ENCODE peak calls at places on chromosomes 4 and X, in nine cellular contexts. One of them, this sample, is unnamed.

GRCh38 chr4:144787365-144788263 is 141.7 kb downstream of the HHIP start:
- DNase-seq in heart left ventricle: no peak
- DNase-seq in HFF-Myc: peak
- DNase-seq in left ventricle myocardium inferior: no peak
- DNase-seq in brain microvascular endothelial cell: peak
- DNase-seq in keratinocyte: peak
- DNase-seq in fibroblast of the aortic adventitia: peak
- DNase-seq in WERI-Rb-1: no peak
- DNase-seq in tibial nerve: no peak
- DNase-seq in this sample: peak

GRCh38 chr4:26793750-26794149 is 66.9 kb upstream of the STIM2 start:
- DNase-seq in heart left ventricle: no peak
- DNase-seq in HFF-Myc: no peak
- DNase-seq in left ventricle myocardium inferior: no peak
- DNase-seq in brain microvascular endothelial cell: no peak
- DNase-seq in keratinocyte: no peak
- DNase-seq in fibroblast of the aortic adventitia: no peak
- DNase-seq in WERI-Rb-1: no peak
- DNase-seq in tibial nerve: no peak
- DNase-seq in this sample: no peak

GRCh38 chrX:70970482-70970999 is 39.6 kb upstream of the SLC7A3 start:
- DNase-seq in heart left ventricle: no peak
- DNase-seq in HFF-Myc: no peak
- DNase-seq in left ventricle myocardium inferior: no peak
- DNase-seq in brain microvascular endothelial cell: no peak
- DNase-seq in keratinocyte: no peak
- DNase-seq in fibroblast of the aortic adventitia: peak
- DNase-seq in WERI-Rb-1: no peak
- DNase-seq in tibial nerve: no peak
- DNase-seq in this sample: peak

GRCh38 chrX:85851418-85851817 is 195.9 kb downstream of the CHM start:
- DNase-seq in heart left ventricle: no peak
- DNase-seq in HFF-Myc: no peak
- DNase-seq in left ventricle myocardium inferior: no peak
- DNase-seq in brain microvascular endothelial cell: no peak
- DNase-seq in keratinocyte: no peak
- DNase-seq in fibroblast of the aortic adventitia: no peak
- DNase-seq in WERI-Rb-1: peak
- DNase-seq in tibial nerve: no peak
- DNase-seq in this sample: no peak

GRCh38 chr4:117700111-117700892 is 334.0 kb upstream of the NDST3 start:
- DNase-seq in heart left ventricle: no peak
- DNase-seq in HFF-Myc: no peak
- DNase-seq in left ventricle myocardium inferior: no peak
- DNase-seq in brain microvascular endothelial cell: no peak
- DNase-seq in keratinocyte: no peak
- DNase-seq in fibroblast of the aortic adventitia: no peak
- DNase-seq in WERI-Rb-1: no peak
- DNase-seq in tibial nerve: no peak
- DNase-seq in this sample: no peak

GRCh38 chr4:682490-683172 is 6.3 kb downstream of the SLC49A3 start:
- DNase-seq in heart left ventricle: peak
- DNase-seq in HFF-Myc: no peak
- DNase-seq in left ventricle myocardium inferior: no peak
- DNase-seq in brain microvascular endothelial cell: no peak
- DNase-seq in keratinocyte: no peak
- DNase-seq in fibroblast of the aortic adventitia: no peak
- DNase-seq in WERI-Rb-1: no peak
- DNase-seq in tibial nerve: no peak
- DNase-seq in this sample: no peak

GRCh38 chr4:159248383-159249178 is 145.7 kb downstream of the RAPGEF2 start:
- DNase-seq in heart left ventricle: no peak
- DNase-seq in HFF-Myc: no peak
- DNase-seq in left ventricle myocardium inferior: no peak
- DNase-seq in brain microvascular endothelial cell: peak
- DNase-seq in keratinocyte: no peak
- DNase-seq in fibroblast of the aortic adventitia: peak
- DNase-seq in WERI-Rb-1: no peak
- DNase-seq in tibial nerve: no peak
- DNase-seq in this sample: no peak

GRCh38 chrX:110081740-110082139 is 78.8 kb downstream of the TMEM164 start:
- DNase-seq in heart left ventricle: peak
- DNase-seq in HFF-Myc: no peak
- DNase-seq in left ventricle myocardium inferior: peak
- DNase-seq in brain microvascular endothelial cell: peak
- DNase-seq in keratinocyte: no peak
- DNase-seq in fibroblast of the aortic adventitia: no peak
- DNase-seq in WERI-Rb-1: no peak
- DNase-seq in tibial nerve: no peak
- DNase-seq in this sample: peak

GRCh38 chr4:5752803-5753184 is 41.8 kb downstream of the EVC start:
- DNase-seq in heart left ventricle: no peak
- DNase-seq in HFF-Myc: no peak
- DNase-seq in left ventricle myocardium inferior: no peak
- DNase-seq in brain microvascular endothelial cell: no peak
- DNase-seq in keratinocyte: no peak
- DNase-seq in fibroblast of the aortic adventitia: no peak
- DNase-seq in WERI-Rb-1: no peak
- DNase-seq in tibial nerve: no peak
- DNase-seq in this sample: no peak

GRCh38 chr4:62455871-62456270 is 1255.7 kb downstream of the ADGRL3 start:
- DNase-seq in heart left ventricle: no peak
- DNase-seq in HFF-Myc: no peak
- DNase-seq in left ventricle myocardium inferior: no peak
- DNase-seq in brain microvascular endothelial cell: peak
- DNase-seq in keratinocyte: no peak
- DNase-seq in fibroblast of the aortic adventitia: no peak
- DNase-seq in WERI-Rb-1: no peak
- DNase-seq in tibial nerve: no peak
- DNase-seq in this sample: no peak

GRCh38 chr4:183636923-183637322 is 22.1 kb downstream of the RWDD4 start:
- DNase-seq in heart left ventricle: no peak
- DNase-seq in HFF-Myc: no peak
- DNase-seq in left ventricle myocardium inferior: no peak
- DNase-seq in brain microvascular endothelial cell: peak
- DNase-seq in keratinocyte: no peak
- DNase-seq in fibroblast of the aortic adventitia: peak
- DNase-seq in WERI-Rb-1: no peak
- DNase-seq in tibial nerve: no peak
- DNase-seq in this sample: no peak

GRCh38 chrX:103343105-103343504 is 13.1 kb downstream of the TCEAL7 start:
- DNase-seq in heart left ventricle: no peak
- DNase-seq in HFF-Myc: no peak
- DNase-seq in left ventricle myocardium inferior: peak
- DNase-seq in brain microvascular endothelial cell: peak
- DNase-seq in keratinocyte: no peak
- DNase-seq in fibroblast of the aortic adventitia: peak
- DNase-seq in WERI-Rb-1: no peak
- DNase-seq in tibial nerve: peak
- DNase-seq in this sample: peak

GRCh38 chrX:386768-387575 is at the start of gene PPP2R3B:
- DNase-seq in heart left ventricle: peak
- DNase-seq in HFF-Myc: peak
- DNase-seq in left ventricle myocardium inferior: peak
- DNase-seq in brain microvascular endothelial cell: peak
- DNase-seq in keratinocyte: peak
- DNase-seq in fibroblast of the aortic adventitia: peak
- DNase-seq in WERI-Rb-1: peak
- DNase-seq in tibial nerve: peak
- DNase-seq in this sample: peak

GRCh38 chrX:9622128-9622527 is 143.5 kb downstream of the GPR143 start:
- DNase-seq in heart left ventricle: no peak
- DNase-seq in HFF-Myc: no peak
- DNase-seq in left ventricle myocardium inferior: no peak
- DNase-seq in brain microvascular endothelial cell: no peak
- DNase-seq in keratinocyte: no peak
- DNase-seq in fibroblast of the aortic adventitia: no peak
- DNase-seq in WERI-Rb-1: no peak
- DNase-seq in tibial nerve: no peak
- DNase-seq in this sample: no peak

DNA sequence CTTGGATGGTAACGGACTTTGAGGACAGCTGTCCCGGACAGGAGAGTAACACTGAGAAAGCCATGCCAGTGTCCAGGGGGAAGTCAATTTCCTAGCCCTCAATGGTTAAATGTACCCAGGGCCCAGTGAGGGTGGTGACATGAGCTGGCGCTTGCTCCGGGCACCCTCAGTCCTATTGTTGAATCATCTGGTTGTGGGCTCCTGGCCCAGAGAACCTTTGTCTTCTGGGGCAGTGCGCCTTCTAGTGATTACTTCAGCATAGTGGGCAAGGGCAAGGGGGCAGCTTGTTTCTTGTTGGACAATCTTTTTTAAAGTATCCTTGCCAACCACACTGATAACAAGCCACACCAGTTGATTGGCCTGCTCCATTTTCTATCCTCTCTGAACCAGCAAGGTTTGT is 30.9 kb upstream of the TRPC5 start:
- DNase-seq in heart left ventricle: no peak
- DNase-seq in HFF-Myc: no peak
- DNase-seq in left ventricle myocardium inferior: no peak
- DNase-seq in brain microvascular endothelial cell: no peak
- DNase-seq in keratinocyte: no peak
- DNase-seq in fibroblast of the aortic adventitia: no peak
- DNase-seq in WERI-Rb-1: no peak
- DNase-seq in tibial nerve: no peak
- DNase-seq in this sample: no peak
- TF ChIP-seq CTCF in heart left ventricle: no peak
- TF ChIP-seq CTCF in HFF-Myc: no peak
- TF ChIP-seq CTCF in left ventricle myocardium inferior: no peak
- TF ChIP-seq CTCF in brain microvascular endothelial cell: no peak
- TF ChIP-seq CTCF in keratinocyte: no peak
- TF ChIP-seq CTCF in fibroblast of the aortic adventitia: no peak
- TF ChIP-seq CTCF in WERI-Rb-1: no peak
- TF ChIP-seq CTCF in tibial nerve: no peak
- TF ChIP-seq CTCF in this sample: no peak

DNA sequence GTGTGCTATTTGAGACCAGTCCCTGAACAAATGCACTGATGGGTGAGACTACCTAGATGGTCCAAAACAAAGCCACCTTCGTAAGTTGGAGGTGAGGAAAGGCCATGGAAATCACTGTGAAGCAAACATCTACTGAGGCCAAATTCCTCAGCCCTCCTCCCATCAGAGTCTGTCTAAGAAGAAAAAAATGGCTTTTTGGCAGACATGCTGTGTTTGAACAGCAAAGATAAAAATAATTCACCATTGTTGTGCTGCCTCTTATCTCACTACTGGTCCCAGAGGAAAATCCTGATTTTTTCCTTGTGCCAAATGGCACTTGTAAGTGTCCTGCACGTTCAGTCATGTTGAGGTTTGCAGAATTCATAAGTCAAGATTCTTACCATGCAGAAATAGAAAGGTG is 7.9 kb downstream of the MAGEB18 start:
- DNase-seq in heart left ventricle: no peak
- DNase-seq in HFF-Myc: no peak
- DNase-seq in left ventricle myocardium inferior: no peak
- DNase-seq in brain microvascular endothelial cell: no peak
- DNase-seq in keratinocyte: no peak
- DNase-seq in fibroblast of the aortic adventitia: peak
- DNase-seq in WERI-Rb-1: no peak
- DNase-seq in tibial nerve: no peak
- DNase-seq in this sample: no peak
- H3K4me3 ChIP-seq in heart left ventricle: no peak
- H3K4me3 ChIP-seq in HFF-Myc: no peak
- H3K4me3 ChIP-seq in left ventricle myocardium inferior: no peak
- H3K4me3 ChIP-seq in brain microvascular endothelial cell: no peak
- H3K4me3 ChIP-seq in keratinocyte: no peak
- H3K4me3 ChIP-seq in fibroblast of the aortic adventitia: no peak
- H3K4me3 ChIP-seq in WERI-Rb-1: no peak
- H3K4me3 ChIP-seq in tibial nerve: no peak
- H3K4me3 ChIP-seq in this sample: no peak

GRCh38 chr4:57442834-57443291 is 332.7 kb upstream of the IGFBP7 start:
- DNase-seq in heart left ventricle: peak
- DNase-seq in HFF-Myc: peak
- DNase-seq in left ventricle myocardium inferior: peak
- DNase-seq in brain microvascular endothelial cell: peak
- DNase-seq in keratinocyte: no peak
- DNase-seq in fibroblast of the aortic adventitia: peak
- DNase-seq in WERI-Rb-1: peak
- DNase-seq in tibial nerve: peak
- DNase-seq in this sample: no peak
- TF ChIP-seq CTCF in heart left ventricle: peak
- TF ChIP-seq CTCF in HFF-Myc: peak
- TF ChIP-seq CTCF in left ventricle myocardium inferior: peak
- TF ChIP-seq CTCF in brain microvascular endothelial cell: peak
- TF ChIP-seq CTCF in keratinocyte: peak
- TF ChIP-seq CTCF in fibroblast of the aortic adventitia: peak
- TF ChIP-seq CTCF in WERI-Rb-1: peak
- TF ChIP-seq CTCF in tibial nerve: peak
- TF ChIP-seq CTCF in this sample: peak

GRCh38 chr4:80139668-80140067 is 57.6 kb upstream of the PRDM8 start:
- DNase-seq in heart left ventricle: no peak
- DNase-seq in HFF-Myc: no peak
- DNase-seq in left ventricle myocardium inferior: no peak
- DNase-seq in brain microvascular endothelial cell: no peak
- DNase-seq in keratinocyte: no peak
- DNase-seq in fibroblast of the aortic adventitia: no peak
- DNase-seq in WERI-Rb-1: no peak
- DNase-seq in tibial nerve: no peak
- DNase-seq in this sample: no peak

GRCh38 chr4:80140237-80140636 is 57.1 kb upstream of the PRDM8 start:
- DNase-seq in heart left ventricle: no peak
- DNase-seq in HFF-Myc: no peak
- DNase-seq in left ventricle myocardium inferior: no peak
- DNase-seq in brain microvascular endothelial cell: no peak
- DNase-seq in keratinocyte: no peak
- DNase-seq in fibroblast of the aortic adventitia: no peak
- DNase-seq in WERI-Rb-1: no peak
- DNase-seq in tibial nerve: no peak
- DNase-seq in this sample: no peak

GRCh38 chr4:80136238-80136637 is 61.1 kb upstream of the PRDM8 start:
- DNase-seq in heart left ventricle: no peak
- DNase-seq in HFF-Myc: no peak
- DNase-seq in left ventricle myocardium inferior: no peak
- DNase-seq in brain microvascular endothelial cell: no peak
- DNase-seq in keratinocyte: no peak
- DNase-seq in fibroblast of the aortic adventitia: no peak
- DNase-seq in WERI-Rb-1: no peak
- DNase-seq in tibial nerve: no peak
- DNase-seq in this sample: no peak

GRCh38 chr4:80137631-80138030 is 59.7 kb upstream of the PRDM8 start:
- DNase-seq in heart left ventricle: no peak
- DNase-seq in HFF-Myc: no peak
- DNase-seq in left ventricle myocardium inferior: no peak
- DNase-seq in brain microvascular endothelial cell: no peak
- DNase-seq in keratinocyte: no peak
- DNase-seq in fibroblast of the aortic adventitia: no peak
- DNase-seq in WERI-Rb-1: no peak
- DNase-seq in tibial nerve: no peak
- DNase-seq in this sample: no peak

GRCh38 chr4:80138556-80139538 is 58.5 kb upstream of the PRDM8 start:
- DNase-seq in heart left ventricle: no peak
- DNase-seq in HFF-Myc: peak
- DNase-seq in left ventricle myocardium inferior: no peak
- DNase-seq in brain microvascular endothelial cell: peak
- DNase-seq in keratinocyte: peak
- DNase-seq in fibroblast of the aortic adventitia: peak
- DNase-seq in WERI-Rb-1: no peak
- DNase-seq in tibial nerve: no peak
- DNase-seq in this sample: peak
- H3K4me3 ChIP-seq in heart left ventricle: no peak
- H3K4me3 ChIP-seq in HFF-Myc: no peak
- H3K4me3 ChIP-seq in left ventricle myocardium inferior: no peak
- H3K4me3 ChIP-seq in brain microvascular endothelial cell: no peak
- H3K4me3 ChIP-seq in keratinocyte: no peak
- H3K4me3 ChIP-seq in fibroblast of the aortic adventitia: no peak
- H3K4me3 ChIP-seq in WERI-Rb-1: no peak
- H3K4me3 ChIP-seq in tibial nerve: no peak
- H3K4me3 ChIP-seq in this sample: no peak

GRCh38 chr4:164716901-164717300 is 37.0 kb upstream of the SMIM31 start:
- DNase-seq in heart left ventricle: no peak
- DNase-seq in HFF-Myc: no peak
- DNase-seq in left ventricle myocardium inferior: no peak
- DNase-seq in brain microvascular endothelial cell: no peak
- DNase-seq in keratinocyte: no peak
- DNase-seq in fibroblast of the aortic adventitia: no peak
- DNase-seq in WERI-Rb-1: no peak
- DNase-seq in tibial nerve: no peak
- DNase-seq in this sample: no peak
- TF ChIP-seq CTCF in heart left ventricle: no peak
- TF ChIP-seq CTCF in HFF-Myc: no peak
- TF ChIP-seq CTCF in left ventricle myocardium inferior: peak
- TF ChIP-seq CTCF in brain microvascular endothelial cell: peak
- TF ChIP-seq CTCF in keratinocyte: peak
- TF ChIP-seq CTCF in fibroblast of the aortic adventitia: no peak
- TF ChIP-seq CTCF in WERI-Rb-1: peak
- TF ChIP-seq CTCF in tibial nerve: no peak
- TF ChIP-seq CTCF in this sample: no peak

This sample was measured in foreskin fibroblast.